ENCODE peak calls at places on chromosomes 13 and 19, in nine cellular contexts. X is upper lobe of right lung, D is B cell, E is upper lobe of left lung, S is NCI-H1105 treated with DMSO at 0.1 percent for 48 hours, Y is COR-L47, V is anterior cingulate cortex, L is HAP-1, O is T-helper 2 cell. M is an unnamed sample.

GRCh38 chr19:46610413-46610775 is 9.3 kb downstream of the CALM3 start:
- DNase-seq in V (no peak), Y (no peak), O (no peak), S (no peak), E (no peak), D (no peak), X (peak; percentile 18), L (no peak), M (no peak)

GRCh38 chr19:54312436-54313362 is at the start of gene LILRA5:
- DNase-seq in D (peak; percentile 45), V (no peak), Y (no peak), L (no peak), S (no peak), X (no peak), O (no peak), E (peak; percentile 69), M (no peak)

GRCh38 chr19:28977826-28978225 is 235.1 kb downstream of the UQCRFS1 start:
- DNase-seq in X (no peak), Y (no peak), E (no peak), V (no peak), S (no peak), O (no peak), L (no peak), D (no peak), M (no peak)

GRCh38 chr19:30385174-30385573 is 13.0 kb downstream of the ZNF536 start:
- DNase-seq in E (no peak), O (no peak), S (no peak), D (no peak), Y (no peak), X (no peak), L (no peak), V (no peak), M (no peak)

GRCh38 chr19:2014731-2015610 is 543 bp downstream of the BTBD2 start:
- DNase-seq in X (no peak), L (peak; percentile 5), O (no peak), E (no peak), D (peak; percentile 71), Y (peak; percentile 28), S (no peak), V (no peak), M (no peak)

GRCh38 chr19:56839665-56840451 is 668 bp downstream of the PEG3 start:
- DNase-seq in E (peak; percentile 92), D (peak; percentile 33), S (no peak), V (peak; percentile 97), O (no peak), L (no peak), X (peak; percentile 88), Y (no peak), M (peak; percentile 98)

GRCh38 chr19:1739960-1740629 is 13.2 kb upstream of the ONECUT3 start:
- DNase-seq in Y (no peak), L (no peak), O (no peak), S (no peak), D (no peak), V (no peak), E (no peak), X (no peak), M (no peak)

GRCh38 chr13:100789481-100789880 is 114.9 kb upstream of the TMTC4 start:
- DNase-seq in Y (peak; percentile 41), V (peak; percentile 33), S (peak; percentile 78), D (no peak), E (peak; percentile 63), X (peak; percentile 63), L (no peak), O (no peak), M (no peak)

GRCh38 chr19:14505488-14506239 is 9.7 kb upstream of the GIPC1 start:
- DNase-seq in S (no peak), X (peak; percentile 90), V (no peak), E (peak; percentile 83), L (no peak), D (peak; percentile 78), Y (peak; percentile 13), O (peak; percentile 61), M (peak; percentile 66)

GRCh38 chr19:18292810-18293641 is 11.6 kb upstream of the JUND start:
- DNase-seq in E (peak; percentile 76), X (peak; percentile 93), L (peak; percentile 77), D (peak; percentile 60), Y (peak; percentile 37), S (peak; percentile 11), O (no peak), V (no peak), M (peak; percentile 86)

GRCh38 chr19:5407356-5407755 is 47.9 kb upstream of the ZNRF4 start:
- DNase-seq in D (no peak), V (no peak), X (no peak), O (no peak), E (no peak), L (no peak), S (peak; percentile 27), Y (no peak), M (peak; percentile 38)

GRCh38 chr13:64672751-64673150 is 2557.4 kb downstream of the PCDH9 start:
- DNase-seq in E (no peak), V (no peak), O (no peak), L (no peak), D (no peak), X (no peak), S (no peak), Y (no peak), M (no peak)

GRCh38 chr13:41649659-41650058 is 192.3 kb downstream of the RGCC start:
- DNase-seq in E (no peak), O (no peak), X (no peak), D (no peak), S (no peak), L (no peak), Y (no peak), V (no peak), M (no peak)

GRCh38 chr19:10858204-10858828 is 10.1 kb downstream of the C19orf38 start:
- DNase-seq in D (peak; percentile 26), L (no peak), O (no peak), V (no peak), S (no peak), Y (no peak), E (no peak), X (no peak), M (no peak)

GRCh38 chr19:54390942-54391577 is 24.2 kb upstream of the TTYH1 start:
- DNase-seq in X (no peak), S (peak; percentile 70), V (no peak), D (peak; percentile 54), L (peak; percentile 60), Y (peak; percentile 60), E (peak; percentile 29), O (peak; percentile 17), M (peak; percentile 57)

GRCh38 chr19:4066176-4066606 is 508 bp downstream of the ZBTB7A start:
- DNase-seq in L (no peak), X (peak; percentile 84), Y (no peak), S (no peak), V (no peak), D (no peak), O (no peak), E (no peak), M (no peak)

GRCh38 chr19:42066075-42066754 is 3.8 kb downstream of the GRIK5 start:
- DNase-seq in E (no peak), S (peak; percentile 76), D (no peak), Y (peak; percentile 68), V (peak; percentile 25), X (no peak), L (no peak), O (no peak), M (peak; percentile 91)

GRCh38 chr13:66036024-66036614 is 1194.0 kb downstream of the PCDH9 start:
- DNase-seq in Y (peak; percentile 5), V (no peak), O (no peak), S (peak; percentile 34), D (no peak), L (peak; percentile 99), E (no peak), X (no peak), M (no peak)

GRCh38 chr13:112434032-112434431 is 57.9 kb downstream of the SPACA7 start:
- DNase-seq in X (no peak), E (no peak), S (no peak), L (no peak), Y (no peak), V (no peak), O (no peak), D (no peak), M (no peak)

GRCh38 chr19:3760871-3761361 is 576 bp downstream of the APBA3 start:
- DNase-seq in E (no peak), X (no peak), O (no peak), Y (no peak), D (no peak), L (no peak), V (no peak), S (no peak), M (peak; percentile 16)

GRCh38 chr13:77751513-77752456 is 54.3 kb downstream of the SLAIN1 start:
- DNase-seq in S (peak; percentile 18), D (peak; percentile 18), Y (peak; percentile 52), O (no peak), E (peak; percentile 35), X (no peak), V (no peak), L (peak; percentile 57), M (peak; percentile 69)

GRCh38 chr19:49801966-49802661 is 11.0 kb downstream of the FUZ start:
- DNase-seq in Y (no peak), O (no peak), V (peak; percentile 76), E (peak; percentile 45), X (no peak), S (peak; percentile 77), D (no peak), L (no peak), M (peak; percentile 86)

GRCh38 chr19:17319473-17320238 is 10.3 kb downstream of the DDA1 start:
- DNase-seq in O (no peak), E (no peak), X (no peak), Y (no peak), S (no peak), D (peak; percentile 32), V (no peak), L (no peak), M (no peak)

GRCh38 chr19:52871466-52871865 is 14.0 kb upstream of the ZNF468 start:
- DNase-seq in S (no peak), L (no peak), O (no peak), Y (no peak), D (no peak), V (no peak), E (no peak), X (no peak), M (no peak)

GRCh38 chr13:46797468-46798237 is 692 bp upstream of the ESD start:
- DNase-seq in L (no peak), V (no peak), S (no peak), X (no peak), D (no peak), Y (no peak), E (no peak), O (no peak), M (peak; percentile 39)

GRCh38 chr19:34316247-34316646 is 48.7 kb upstream of the GPI start:
- DNase-seq in S (no peak), D (no peak), E (no peak), V (no peak), Y (no peak), O (no peak), X (no peak), L (no peak), M (no peak)

GRCh38 chr13:82833928-82834327 is 1048.3 kb downstream of the SLITRK1 start:
- DNase-seq in Y (no peak), D (no peak), O (no peak), S (no peak), X (no peak), V (no peak), L (no peak), E (no peak), M (no peak)

GRCh38 chr13:48333976-48334375 is 30.4 kb downstream of the RB1 start:
- DNase-seq in D (no peak), S (no peak), X (no peak), E (peak; percentile 22), L (no peak), O (no peak), V (no peak), Y (no peak), M (no peak)

GRCh38 chr13:51785592-51786424 is 18.2 kb downstream of the DHRS12 start:
- DNase-seq in Y (peak; percentile 88), O (no peak), L (peak; percentile 75), D (no peak), S (peak; percentile 89), E (peak; percentile 54), X (no peak), V (no peak), M (peak; percentile 99)

GRCh38 chr19:49515767-49516166 is 3.3 kb downstream of the FCGRT start:
- DNase-seq in E (peak; percentile 72), V (no peak), S (no peak), X (peak; percentile 79), Y (no peak), L (no peak), O (no peak), D (no peak), M (no peak)

GRCh38 chr19:4575267-4575793 is 15.8 kb upstream of the SEMA6B start:
- DNase-seq in E (peak; percentile 36), S (no peak), V (no peak), O (no peak), Y (no peak), D (no peak), L (peak; percentile 65), X (no peak), M (peak; percentile 48)